ENCODE peak calls at places on chromosomes 11 and 22, in eight cellular contexts. I is Calu3, D is ovary, P is BJ, V is A549, F is IMR-90, B is nephron progenitor cell, G is cardiac fibroblast. J is an unnamed sample.
A peak's percentile ranks its signal among the peaks of the same experiment; 100 is the strongest.

GRCh38 chr11:126024143-126024542 is 38.5 kb downstream of the CDON start:
- DNase-seq in I (no peak), D (no peak), P (no peak), V (no peak), F (no peak), B (no peak), G (no peak), J (no peak)

GRCh38 chr22:45263790-45264269 is 20.9 kb upstream of the UPK3A start:
- DNase-seq in I (peak; percentile 81), D (peak; percentile 63), P (no peak), V (peak; percentile 81), F (peak; percentile 84), B (peak; percentile 70), G (peak; percentile 88), J (peak; percentile 64)

GRCh38 chr11:71381781-71382505 is 66.2 kb downstream of the DHCR7 start:
- DNase-seq in I (no peak), D (no peak), P (no peak), V (no peak), F (no peak), B (no peak), G (no peak), J (no peak)

GRCh38 chr11:8282621-8283509 is 19.2 kb upstream of the LMO1 start:
- DNase-seq in I (no peak), D (no peak), P (no peak), V (no peak), F (no peak), B (peak; percentile 56), G (no peak), J (no peak)

GRCh38 chr11:129636926-129637325 is 178.7 kb upstream of the TMEM45B start:
- DNase-seq in I (no peak), D (no peak), P (no peak), V (no peak), F (no peak), B (no peak), G (no peak), J (peak; percentile 20)

GRCh38 chr11:10432493-10432892 is 22.6 kb upstream of the AMPD3 start:
- DNase-seq in I (no peak), D (no peak), P (no peak), V (no peak), F (no peak), B (no peak), G (no peak), J (no peak)

GRCh38 chr11:74139151-74139918 is 31.5 kb downstream of the C2CD3 start:
- DNase-seq in I (no peak), D (no peak), P (no peak), V (no peak), F (peak; percentile 23), B (no peak), G (no peak), J (peak; percentile 29)

GRCh38 chr11:35553831-35554230 is 28.4 kb upstream of the PAMR1 start:
- DNase-seq in I (no peak), D (no peak), P (peak; percentile 96), V (no peak), F (peak; percentile 99), B (no peak), G (peak; percentile 60), J (peak; percentile 95)

GRCh38 chr11:35262735-35263134 is 123.8 kb downstream of the CD44 start:
- DNase-seq in I (no peak), D (no peak), P (no peak), V (no peak), F (no peak), B (no peak), G (no peak), J (no peak)

GRCh38 chr22:23478175-23478574 is 101.9 kb downstream of the IGLL1 start:
- DNase-seq in I (no peak), D (no peak), P (no peak), V (no peak), F (no peak), B (no peak), G (no peak), J (no peak)

GRCh38 chr11:72040497-72041363 is 39.6 kb downstream of the NUMA1 start:
- DNase-seq in I (peak; percentile 86), D (peak; percentile 98), P (peak; percentile 66), V (peak; percentile 90), F (peak; percentile 95), B (peak; percentile 74), G (peak; percentile 97), J (peak; percentile 97)

DNA sequence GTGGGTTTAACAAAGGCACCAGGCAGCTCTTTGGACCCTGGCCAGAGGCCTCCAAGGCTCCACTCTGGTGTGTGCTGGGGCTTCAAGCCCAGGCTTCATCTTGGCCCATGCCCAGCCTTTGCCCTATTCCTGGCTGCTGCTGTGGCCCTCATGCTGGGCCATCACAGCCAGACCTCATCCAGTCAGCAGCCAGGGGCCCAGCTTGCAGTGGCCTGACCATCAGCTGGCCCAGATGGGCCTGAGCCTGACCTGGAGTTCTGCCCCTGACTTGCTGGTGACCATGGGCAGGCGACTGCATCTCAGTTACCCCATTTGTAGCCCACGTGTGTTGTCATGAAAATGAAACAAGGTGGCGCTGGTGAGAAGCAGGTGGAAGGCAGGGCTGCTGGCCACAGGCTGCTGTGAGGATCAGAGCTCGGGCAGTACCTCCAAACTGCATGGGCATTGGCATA is 76.1 kb downstream of the MED15 start:
- DNase-seq in I (no peak), D (no peak), P (no peak), V (no peak), F (no peak), B (no peak), G (no peak), J (no peak)
- TF ChIP-seq CTCF in I (no peak), D (no peak), P (no peak), V (peak; percentile 17), F (no peak), B (no peak), G (peak; percentile 4), J (peak; percentile 26)

GRCh38 chr22:21641795-21642583 is at the start of gene SDF2L1:
- DNase-seq in I (peak; percentile 99), D (peak; percentile 96), P (peak; percentile 91), V (peak; percentile 94), F (peak; percentile 99), B (peak; percentile 97), G (peak; percentile 99), J (peak; percentile 99)

GRCh38 chr22:21641417-21641794 is 696 bp upstream of the SDF2L1 start:
- DNase-seq in I (peak; percentile 68), D (no peak), P (no peak), V (peak; percentile 64), F (peak; percentile 55), B (peak; percentile 51), G (peak; percentile 65), J (peak; percentile 51)

GRCh38 chr22:21642584-21643448 is 714 bp downstream of the SDF2L1 start:
- DNase-seq in I (peak; percentile 81), D (no peak), P (no peak), V (peak; percentile 51), F (peak; percentile 44), B (peak; percentile 67), G (peak; percentile 50), J (peak; percentile 50)

GRCh38 chr22:21640810-21641209 is 1.3 kb upstream of the SDF2L1 start:
- DNase-seq in I (no peak), D (no peak), P (no peak), V (no peak), F (no peak), B (no peak), G (no peak), J (no peak)

DNA sequence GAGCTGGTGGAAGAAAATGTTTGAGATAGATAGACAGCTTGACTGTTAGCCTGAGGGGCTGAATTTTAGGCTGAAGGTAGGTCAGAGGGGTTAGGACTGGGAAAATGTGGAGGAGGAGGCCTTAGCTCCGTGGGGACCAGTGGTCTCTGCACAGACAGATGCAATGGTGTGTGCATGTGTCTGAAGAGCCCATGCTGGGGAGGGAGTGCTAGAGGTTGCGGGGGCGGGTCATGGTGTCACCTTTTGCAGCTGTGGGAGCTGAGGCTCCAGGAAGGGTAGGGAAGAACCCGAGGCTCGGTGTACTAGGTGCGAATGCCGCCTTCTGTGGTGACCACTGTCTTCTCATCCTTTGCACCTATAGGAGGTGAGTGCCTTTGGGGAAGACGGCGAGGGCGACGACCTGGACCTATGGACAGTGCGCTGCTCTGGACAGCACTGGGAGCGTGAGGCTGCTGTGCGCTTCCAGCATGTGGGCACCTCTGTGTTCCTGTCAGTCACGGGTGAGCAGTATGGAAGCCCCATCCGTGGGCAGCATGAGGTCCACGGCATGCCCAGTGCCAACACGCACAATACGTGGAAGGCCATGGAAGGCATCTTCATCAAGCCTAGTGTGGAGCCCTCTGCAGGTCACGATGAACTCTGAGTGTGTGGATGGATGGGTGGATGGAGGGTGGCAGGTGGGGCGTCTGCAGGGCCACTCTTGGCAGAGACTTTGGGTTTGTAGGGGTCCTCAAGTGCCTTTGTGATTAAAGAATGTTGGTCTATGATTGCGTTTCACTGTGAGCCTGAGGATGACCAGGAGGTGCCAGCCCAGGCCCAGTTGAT is 1.6 kb downstream of the SDF2L1 start:
- DNase-seq in I (no peak), D (no peak), P (no peak), V (no peak), F (no peak), B (no peak), G (no peak), J (no peak)
- TF ChIP-seq CTCF in I (no peak), D (no peak), P (peak; percentile 10), V (no peak), F (no peak), B (no peak), G (no peak), J (peak; percentile 28)

GRCh38 chr11:135069884-135070283 is 657.8 kb upstream of the B3GAT1 start:
- DNase-seq in I (no peak), D (no peak), P (no peak), V (no peak), F (peak; percentile 15), B (no peak), G (no peak), J (no peak)

GRCh38 chr11:135073870-135074269 is 661.8 kb upstream of the B3GAT1 start:
- DNase-seq in I (no peak), D (no peak), P (no peak), V (no peak), F (no peak), B (no peak), G (no peak), J (no peak)

GRCh38 chr11:135073444-135073843 is 661.4 kb upstream of the B3GAT1 start:
- DNase-seq in I (no peak), D (no peak), P (no peak), V (no peak), F (no peak), B (no peak), G (no peak), J (no peak)

GRCh38 chr11:135074397-135074998 is 662.5 kb upstream of the B3GAT1 start:
- DNase-seq in I (no peak), D (no peak), P (no peak), V (no peak), F (no peak), B (no peak), G (peak; percentile 8), J (no peak)

GRCh38 chr11:135075740-135076139 is 663.7 kb upstream of the B3GAT1 start:
- DNase-seq in I (peak; percentile 56), D (no peak), P (no peak), V (no peak), F (peak; percentile 5), B (peak; percentile 65), G (peak; percentile 17), J (peak; percentile 35)
- TF ChIP-seq CTCF in I (peak; percentile 53), D (peak; percentile 17), P (peak; percentile 35), V (no peak), F (peak; percentile 50), B (peak; percentile 53), G (peak; percentile 61), J (peak; percentile 52)

DNA sequence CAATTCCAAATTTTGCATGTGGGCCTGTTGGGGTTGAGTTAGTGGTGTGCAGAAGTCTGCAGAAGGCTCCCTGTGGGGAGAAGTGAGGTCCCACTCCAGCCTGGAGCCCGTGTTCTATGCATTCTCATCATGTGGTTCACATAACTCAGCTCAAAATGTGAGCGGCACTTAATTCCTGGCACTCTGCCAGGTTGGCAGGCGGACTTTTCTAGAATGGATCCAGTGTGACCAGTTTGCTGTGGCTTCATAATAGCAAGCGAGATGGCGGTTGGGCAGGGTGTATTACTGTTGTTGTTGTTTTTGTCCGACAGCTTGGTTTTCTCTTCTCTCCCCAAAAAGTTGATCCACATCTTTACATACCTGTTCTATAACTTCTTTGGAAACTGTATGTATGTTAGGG is 146.8 kb upstream of the TTC12 start:
- DNase-seq in I (no peak), D (no peak), P (no peak), V (no peak), F (no peak), B (no peak), G (no peak), J (no peak)
- TF ChIP-seq CTCF in I (no peak), D (no peak), P (no peak), V (no peak), F (no peak), B (no peak), G (no peak), J (no peak)

J was measured in astrocyte of the spinal cord.